ENCODE peak calls at places on chromosomes 7 and 10, in nine cellular contexts. Z is CD8-positive, alpha-beta memory T cell; D is K562; O is cardiac muscle cell; L is pancreas; K is body of pancreas; A is hepatocyte; R is adipocyte; B is OCI-LY7. X is an unnamed sample.
A peak's percentile ranks its signal among the peaks of the same experiment; 100 is the strongest.

GRCh38 chr7:148286150-148286549 is 304.4 kb upstream of the C7orf33 start:
- DNase-seq in Z (no peak), D (peak; percentile 21), O (peak; percentile 10), L (no peak), K (no peak), A (peak; percentile 61), R (peak; percentile 7), B (peak; percentile 21), X (no peak)

GRCh38 chr7:7911756-7912155 is 56.8 kb upstream of the GLCCI1 start:
- DNase-seq in Z (no peak), D (no peak), O (no peak), L (no peak), K (no peak), A (no peak), R (no peak), B (no peak), X (no peak)

GRCh38 chr10:103820101-103821062 is 35.0 kb downstream of the SH3PXD2A start:
- DNase-seq in Z (no peak), D (no peak), O (peak; percentile 65), L (peak; percentile 69), K (peak; percentile 43), A (no peak), R (no peak), B (no peak), X (peak; percentile 86)

GRCh38 chr7:112143567-112143966 is 62.6 kb downstream of the DOCK4 start:
- DNase-seq in Z (no peak), D (no peak), O (peak; percentile 86), L (no peak), K (no peak), A (no peak), R (peak; percentile 91), B (no peak), X (no peak)

GRCh38 chr10:99630439-99630838 is 10.2 kb upstream of the SLC25A28 start:
- DNase-seq in Z (no peak), D (peak; percentile 39), O (peak; percentile 79), L (no peak), K (peak; percentile 71), A (peak; percentile 63), R (peak; percentile 78), B (peak; percentile 33), X (no peak)

GRCh38 chr10:44313706-44314307 is 71.1 kb downstream of the CXCL12 start:
- DNase-seq in Z (no peak), D (no peak), O (no peak), L (no peak), K (no peak), A (no peak), R (no peak), B (no peak), X (no peak)

GRCh38 chr10:45456822-45457221 is 82.8 kb downstream of the ALOX5 start:
- DNase-seq in Z (no peak), D (no peak), O (no peak), L (no peak), K (no peak), A (no peak), R (no peak), B (no peak), X (no peak)

GRCh38 chr10:7856685-7857084 is 38.4 kb downstream of the TAF3 start:
- DNase-seq in Z (no peak), D (no peak), O (no peak), L (no peak), K (no peak), A (peak; percentile 11), R (no peak), B (no peak), X (no peak)

GRCh38 chr7:154167807-154168206 is 115.6 kb downstream of the DPP6 start:
- DNase-seq in Z (no peak), D (no peak), O (no peak), L (no peak), K (no peak), A (no peak), R (no peak), B (no peak), X (no peak)

GRCh38 chr7:49564379-49564714 is 209.1 kb upstream of the VWC2 start:
- DNase-seq in Z (no peak), D (no peak), O (no peak), L (no peak), K (no peak), A (no peak), R (no peak), B (no peak), X (no peak)

GRCh38 chr10:95243318-95243617 is 47.5 kb downstream of the PDLIM1 start:
- DNase-seq in Z (no peak), D (no peak), O (no peak), L (no peak), K (no peak), A (no peak), R (no peak), B (no peak), X (no peak)

DNA sequence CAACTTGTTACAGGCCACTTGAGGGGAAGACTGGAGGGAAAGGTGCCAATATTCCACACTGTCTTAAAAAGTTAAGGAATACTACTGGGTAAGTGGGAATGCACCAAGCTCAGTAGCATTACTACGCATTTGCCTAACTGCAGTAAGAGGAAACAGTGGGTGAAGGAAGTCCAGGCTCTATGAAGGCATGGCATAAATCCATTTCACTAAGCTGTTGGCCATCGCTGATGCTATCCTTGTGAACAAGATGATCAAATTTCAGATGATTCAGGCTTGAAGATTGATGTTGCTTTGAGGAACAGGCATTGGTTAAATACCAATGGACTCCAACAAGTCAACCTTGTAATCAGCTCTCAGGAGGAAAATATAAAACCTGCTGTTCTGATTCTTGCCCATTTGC is 44.2 kb upstream of the TES start:
- DNase-seq in Z (no peak), D (no peak), O (no peak), L (no peak), K (no peak), A (no peak), R (peak; percentile 26), B (no peak), X (no peak)
- H3K4me1 ChIP-seq in Z (peaks cover 6% of the 10 kb centered on the region), D (no peaks in the 10 kb centered on the region), O (peaks cover 11% of the 10 kb centered on the region), L (peaks cover 7% of the 10 kb centered on the region), K (peaks cover 10% of the 10 kb centered on the region), A (peaks cover 14% of the 10 kb centered on the region), R (peaks cover 5% of the 10 kb centered on the region), B (no peaks in the 10 kb centered on the region), X (no peaks in the 10 kb centered on the region)

DNA sequence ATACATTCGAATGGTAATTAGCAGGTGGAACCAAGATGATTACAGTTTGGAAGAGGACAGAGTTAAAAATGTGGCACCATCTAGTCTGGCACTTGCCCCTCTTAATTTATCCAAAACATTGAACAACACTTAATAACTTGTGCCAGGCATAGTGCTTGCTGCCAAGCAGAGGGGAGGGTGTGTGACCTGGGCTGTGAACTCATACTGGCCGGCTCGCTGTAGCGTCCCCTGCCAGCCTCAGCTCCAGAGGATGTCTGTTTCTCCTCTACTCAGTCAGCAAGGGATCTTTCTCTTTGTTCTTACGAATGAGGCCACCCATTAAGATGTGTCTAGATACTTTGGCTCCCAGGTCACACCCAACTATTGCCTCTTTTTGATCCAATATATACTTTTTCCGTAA is 179.4 kb upstream of the INHBA start:
- DNase-seq in Z (no peak), D (no peak), O (no peak), L (no peak), K (no peak), A (no peak), R (no peak), B (no peak), X (no peak)
- H3K4me3 ChIP-seq in Z (peak overlapping the region; percentile 41), D (no peak overlapping the region), O (no peak overlapping the region), L (no peak overlapping the region), K (no peak overlapping the region), A (no peak overlapping the region), R (no peak overlapping the region), B (peak overlapping the region; percentile 7), X (no peak overlapping the region)

GRCh38 chr7:2638224-2638991 is 6.6 kb downstream of the TTYH3 start:
- DNase-seq in Z (no peak), D (no peak), O (peak; percentile 46), L (no peak), K (peak; percentile 39), A (no peak), R (peak; percentile 95), B (no peak), X (peak; percentile 70)

GRCh38 chr7:2641406-2642393 is 9.9 kb downstream of the TTYH3 start:
- DNase-seq in Z (no peak), D (no peak), O (peak; percentile 98), L (peak; percentile 78), K (peak; percentile 78), A (peak; percentile 87), R (peak; percentile 98), B (peak; percentile 88), X (peak; percentile 95)

GRCh38 chr7:2639151-2639993 is 7.6 kb downstream of the TTYH3 start:
- DNase-seq in Z (no peak), D (no peak), O (no peak), L (no peak), K (no peak), A (no peak), R (no peak), B (no peak), X (no peak)

GRCh38 chr7:2640858-2641257 is 9.1 kb downstream of the TTYH3 start:
- DNase-seq in Z (no peak), D (no peak), O (no peak), L (no peak), K (no peak), A (no peak), R (no peak), B (no peak), X (no peak)

GRCh38 chr7:2639994-2640830 is 8.4 kb downstream of the TTYH3 start:
- DNase-seq in Z (no peak), D (no peak), O (no peak), L (no peak), K (peak; percentile 48), A (no peak), R (no peak), B (no peak), X (no peak)
- H3K4me1 ChIP-seq in Z (peaks cover 8% of the 10 kb centered on the region), D (no peaks in the 10 kb centered on the region), O (peaks cover 46% of the 10 kb centered on the region), L (peaks cover 8% of the 10 kb centered on the region), K (peaks cover 67% of the 10 kb centered on the region), A (peaks cover 68% of the 10 kb centered on the region), R (peaks cover 44% of the 10 kb centered on the region), B (peaks cover 56% of the 10 kb centered on the region), X (peaks cover 90% of the 10 kb centered on the region)

DNA sequence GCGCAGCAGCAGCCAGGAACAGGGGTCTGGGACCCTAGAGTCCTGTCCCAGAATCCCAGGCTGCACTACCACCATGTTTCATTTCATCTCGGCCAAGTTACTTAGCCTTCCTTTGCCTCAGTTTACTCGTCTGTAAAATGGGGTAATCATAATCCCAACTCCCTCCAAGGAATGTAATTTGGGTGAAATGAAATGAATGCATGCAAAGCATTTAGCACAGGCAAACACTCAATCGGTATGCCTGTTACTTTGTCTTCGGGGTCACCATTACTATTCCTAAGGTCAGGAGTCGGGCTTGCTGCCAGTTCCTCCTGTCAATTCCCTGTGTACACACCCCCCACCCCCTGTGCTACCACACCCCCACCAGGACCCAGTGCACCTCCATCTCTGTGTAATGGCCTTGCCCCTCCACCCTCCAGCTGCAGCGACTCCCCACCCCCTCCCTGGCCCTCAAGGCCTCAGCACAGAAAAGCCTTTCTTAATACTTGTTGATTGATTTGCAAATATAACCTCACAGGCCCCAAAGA is 1.7 kb downstream of the TNS3 start:
- DNase-seq in Z (no peak), D (no peak), O (peak; percentile 41), L (no peak), K (peak; percentile 86), A (peak; percentile 56), R (peak; percentile 42), B (no peak), X (no peak)
- H3K4me3 ChIP-seq in Z (no peak overlapping the region), D (no peak overlapping the region), O (no peak overlapping the region), L (peak overlapping the region; percentile 74), K (no peak overlapping the region), A (peak overlapping the region; percentile 97), R (peak overlapping the region; percentile 84), B (peak overlapping the region; percentile 87), X (no peak overlapping the region)

GRCh38 chr10:2951235-2951835 is 116.0 kb upstream of the PFKP start:
- DNase-seq in Z (no peak), D (no peak), O (no peak), L (no peak), K (no peak), A (no peak), R (no peak), B (no peak), X (no peak)
- H3K4me1 ChIP-seq in Z (no peaks in the 10 kb centered on the region), D (no peaks in the 10 kb centered on the region), O (no peaks in the 10 kb centered on the region), L (peaks cover 7% of the 10 kb centered on the region), K (no peaks in the 10 kb centered on the region), A (no peaks in the 10 kb centered on the region), R (no peaks in the 10 kb centered on the region), B (no peaks in the 10 kb centered on the region), X (no peaks in the 10 kb centered on the region)